ENCODE peak calls at places on chromosomes 6 and 20, in eight cellular contexts. E is mesothelial cell of epicardium, L is spleen, H is upper lobe of right lung, C is BE2C, Z is lower lobe of right lung, Q is heart left ventricle, I is fibroblast of pulmonary artery. G is an unnamed sample.
A peak's percentile ranks its signal among the peaks of the same experiment; 100 is the strongest.

GRCh38 chr6:34247481-34248197 is 1.2 kb downstream of the SMIM29 start:
- DNase-seq in E (no peak), L (peak; percentile 83), H (no peak), C (no peak), Z (peak; percentile 44), Q (no peak), I (no peak), G (no peak)

GRCh38 chr6:132912273-132912672 is 97.9 kb downstream of the RPS12 start:
- DNase-seq in E (no peak), L (no peak), H (no peak), C (no peak), Z (no peak), Q (no peak), I (no peak), G (no peak)

GRCh38 chr6:63023726-63024125 is 187.5 kb upstream of the FKBP1C start:
- DNase-seq in E (no peak), L (no peak), H (no peak), C (no peak), Z (no peak), Q (no peak), I (no peak), G (no peak)

GRCh38 chr6:41208439-41209106 is 7.6 kb upstream of the TREML2 start:
- DNase-seq in E (no peak), L (no peak), H (no peak), C (no peak), Z (no peak), Q (no peak), I (no peak), G (no peak)

GRCh38 chr6:11535801-11536230 is 1.7 kb upstream of the TMEM170B start:
- DNase-seq in E (no peak), L (no peak), H (no peak), C (no peak), Z (no peak), Q (no peak), I (peak; percentile 70), G (no peak)

GRCh38 chr20:41142914-41143313 is 5.6 kb downstream of the PLCG1 start:
- DNase-seq in E (no peak), L (no peak), H (peak; percentile 41), C (no peak), Z (no peak), Q (no peak), I (no peak), G (no peak)

GRCh38 chr20:11120451-11120850 is 446.7 kb upstream of the JAG1 start:
- DNase-seq in E (no peak), L (no peak), H (no peak), C (no peak), Z (no peak), Q (no peak), I (no peak), G (no peak)

GRCh38 chr6:143414769-143415168 is 35.7 kb downstream of the ADAT2 start:
- DNase-seq in E (no peak), L (no peak), H (no peak), C (no peak), Z (no peak), Q (no peak), I (no peak), G (no peak)

GRCh38 chr6:115067690-115068447 is 725.0 kb upstream of the HS3ST5 start:
- DNase-seq in E (no peak), L (no peak), H (no peak), C (no peak), Z (no peak), Q (no peak), I (no peak), G (no peak)

GRCh38 chr6:45608252-45608911 is 230.6 kb upstream of the SUPT3H start:
- DNase-seq in E (no peak), L (no peak), H (no peak), C (no peak), Z (no peak), Q (no peak), I (peak; percentile 57), G (no peak)

GRCh38 chr6:157789297-157789696 is 33.7 kb upstream of the SNX9 start:
- DNase-seq in E (no peak), L (no peak), H (no peak), C (no peak), Z (no peak), Q (no peak), I (no peak), G (no peak)

GRCh38 chr20:29297411-29298270 is 1959.8 kb upstream of the DEFB115 start:
- DNase-seq in E (no peak), L (no peak), H (no peak), C (no peak), Z (no peak), Q (no peak), I (no peak), G (no peak)

DNA sequence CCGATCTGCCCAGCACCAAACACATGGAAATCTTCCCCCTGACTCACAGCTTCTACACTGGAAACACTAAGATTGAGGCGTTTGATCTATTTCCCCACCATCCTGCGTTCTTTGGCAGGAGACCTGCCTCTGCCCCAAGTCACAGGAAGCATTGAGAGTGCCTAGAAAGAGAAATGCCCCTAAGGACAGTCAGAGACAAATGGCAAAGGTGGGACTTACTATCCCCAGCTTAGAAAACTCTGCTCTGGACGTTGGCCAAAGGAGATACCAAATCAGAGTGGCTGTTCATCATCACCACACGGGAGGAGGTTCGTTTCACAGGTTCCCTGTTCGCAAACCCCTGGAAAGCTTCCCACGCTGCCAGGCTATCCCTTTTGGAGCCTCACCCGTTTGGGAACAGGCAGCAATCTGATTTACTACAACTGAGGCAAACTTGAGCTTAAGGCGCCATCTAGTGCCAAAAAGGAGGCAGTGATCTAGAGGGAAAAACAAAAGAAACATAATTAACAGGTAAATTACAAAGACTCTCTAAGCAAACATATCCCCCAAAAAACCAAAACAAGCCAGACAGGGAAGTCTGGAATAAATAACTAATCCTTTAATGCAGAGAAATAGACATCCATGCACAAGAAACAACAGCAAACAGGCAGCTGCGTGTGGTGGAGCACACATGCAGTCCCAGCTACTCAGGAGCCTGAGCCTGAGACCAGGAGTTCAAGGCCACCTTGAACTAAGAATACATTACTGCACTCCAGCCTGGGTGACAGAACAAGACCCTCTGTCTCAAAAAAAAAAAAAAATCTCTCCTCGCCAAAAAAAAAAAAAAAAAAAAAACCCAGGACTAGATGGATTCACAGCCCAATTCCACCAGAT is 48.4 kb upstream of the SRSF6 start:
- DNase-seq in E (no peak), L (no peak), H (no peak), C (peak; percentile 48), Z (no peak), Q (no peak), I (peak; percentile 73), G (peak; percentile 10)
- TF ChIP-seq CTCF in E (peak; percentile 19), L (peak; percentile 31), H (peak; percentile 55), C (peak; percentile 86), Z (peak; percentile 61), Q (peak; percentile 27), I (peak; percentile 80), G (peak; percentile 77)

GRCh38 chr6:159541296-159541695 is 151.7 kb downstream of the SOD2 start:
- DNase-seq in E (no peak), L (no peak), H (no peak), C (no peak), Z (no peak), Q (no peak), I (no peak), G (no peak)

GRCh38 chr6:159540883-159541282 is 152.2 kb downstream of the SOD2 start:
- DNase-seq in E (no peak), L (peak; percentile 62), H (no peak), C (no peak), Z (no peak), Q (no peak), I (no peak), G (no peak)

GRCh38 chr6:159535629-159536028 is 157.4 kb downstream of the SOD2 start:
- DNase-seq in E (no peak), L (no peak), H (no peak), C (no peak), Z (no peak), Q (no peak), I (no peak), G (no peak)

GRCh38 chr6:159540152-159540551 is 152.9 kb downstream of the SOD2 start:
- DNase-seq in E (no peak), L (peak; percentile 43), H (no peak), C (peak; percentile 49), Z (no peak), Q (no peak), I (no peak), G (peak; percentile 25)
- TF ChIP-seq CTCF in E (peak; percentile 27), L (no peak), H (peak; percentile 19), C (peak; percentile 67), Z (no peak), Q (peak; percentile 20), I (peak; percentile 9), G (peak; percentile 46)

GRCh38 chr6:6976193-6976592 is 131.6 kb upstream of the RREB1 start:
- DNase-seq in E (no peak), L (no peak), H (no peak), C (no peak), Z (no peak), Q (no peak), I (no peak), G (no peak)
- TF ChIP-seq CTCF in E (no peak), L (no peak), H (no peak), C (no peak), Z (no peak), Q (no peak), I (no peak), G (no peak)

DNA sequence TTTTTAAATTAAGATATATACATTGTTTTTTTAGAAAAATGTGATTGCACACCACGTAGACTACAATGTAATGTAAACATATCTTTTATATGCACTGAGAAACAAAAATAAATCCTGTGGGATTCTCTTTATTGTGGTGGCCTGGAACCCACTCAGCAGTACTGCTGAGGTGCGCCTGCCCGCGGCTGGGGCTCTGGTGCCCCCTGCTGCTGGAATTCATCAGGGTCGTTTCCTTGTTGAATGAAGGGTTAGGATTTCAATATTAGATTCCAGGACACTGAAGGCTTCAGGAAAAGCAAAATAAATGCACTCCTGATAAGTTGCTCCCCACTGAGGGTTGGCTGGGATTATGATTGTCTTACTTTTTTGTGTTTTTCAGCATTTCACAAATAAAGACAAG is 175.8 kb upstream of the GGTLC1 start:
- DNase-seq in E (no peak), L (no peak), H (no peak), C (peak; percentile 33), Z (no peak), Q (no peak), I (peak; percentile 14), G (peak; percentile 34)
- TF ChIP-seq CTCF in E (peak; percentile 39), L (peak; percentile 32), H (peak; percentile 35), C (peak; percentile 62), Z (peak; percentile 33), Q (peak; percentile 40), I (peak; percentile 50), G (peak; percentile 60)

GRCh38 chr6:162123797-162124196 is 603.8 kb downstream of the PRKN start:
- DNase-seq in E (no peak), L (no peak), H (no peak), C (no peak), Z (no peak), Q (peak; percentile 28), I (peak; percentile 8), G (no peak)
- TF ChIP-seq CTCF in E (peak; percentile 13), L (no peak), H (peak; percentile 30), C (peak; percentile 68), Z (no peak), Q (peak; percentile 28), I (peak; percentile 32), G (peak; percentile 57)

GRCh38 chr6:160783741-160784140 is 81.7 kb downstream of the PLG start:
- DNase-seq in E (no peak), L (no peak), H (no peak), C (no peak), Z (no peak), Q (no peak), I (no peak), G (no peak)

GRCh38 chr6:160781298-160781697 is 79.3 kb downstream of the PLG start:
- DNase-seq in E (no peak), L (no peak), H (no peak), C (no peak), Z (no peak), Q (no peak), I (no peak), G (no peak)

GRCh38 chr6:160782228-160782627 is 80.2 kb downstream of the PLG start:
- DNase-seq in E (no peak), L (no peak), H (no peak), C (no peak), Z (no peak), Q (no peak), I (no peak), G (no peak)
- TF ChIP-seq CTCF in E (no peak), L (no peak), H (no peak), C (no peak), Z (no peak), Q (no peak), I (no peak), G (no peak)

G was measured in neural crest cell.